ENCODE peak calls at places on chromosome 4, in ten cellular contexts. One of them, this sample, is unnamed.

GRCh38 chr4:143403551-143403816 is 66.8 kb downstream of the GAB1 start:
- DNase-seq in neural progenitor cell: no peak
- DNase-seq in iPS DF 6.9: no peak
- DNase-seq in right atrium auricular region: no peak
- DNase-seq in psoas muscle: no peak
- DNase-seq in right lobe of liver: no peak
- DNase-seq in HepG2: no peak
- DNase-seq in CD8-positive, alpha-beta memory T cell: no peak
- DNase-seq in fibroblast of lung: no peak
- DNase-seq in left lung: no peak
- DNase-seq in this sample: no peak

GRCh38 chr4:10761903-10762302 is 77.3 kb upstream of the CLNK start:
- DNase-seq in neural progenitor cell: no peak
- DNase-seq in iPS DF 6.9: no peak
- DNase-seq in right atrium auricular region: no peak
- DNase-seq in psoas muscle: no peak
- DNase-seq in right lobe of liver: no peak
- DNase-seq in HepG2: no peak
- DNase-seq in CD8-positive, alpha-beta memory T cell: no peak
- DNase-seq in fibroblast of lung: no peak
- DNase-seq in left lung: no peak
- DNase-seq in this sample: no peak

GRCh38 chr4:166198921-166199320 is 325.9 kb downstream of the TLL1 start:
- DNase-seq in neural progenitor cell: no peak
- DNase-seq in iPS DF 6.9: no peak
- DNase-seq in right atrium auricular region: no peak
- DNase-seq in psoas muscle: no peak
- DNase-seq in right lobe of liver: no peak
- DNase-seq in HepG2: no peak
- DNase-seq in CD8-positive, alpha-beta memory T cell: no peak
- DNase-seq in fibroblast of lung: no peak
- DNase-seq in left lung: no peak
- DNase-seq in this sample: no peak

GRCh38 chr4:102713096-102713495 is 47.7 kb downstream of the MANBA start:
- DNase-seq in neural progenitor cell: no peak
- DNase-seq in iPS DF 6.9: no peak
- DNase-seq in right atrium auricular region: no peak
- DNase-seq in psoas muscle: no peak
- DNase-seq in right lobe of liver: no peak
- DNase-seq in HepG2: peak; percentile 58
- DNase-seq in CD8-positive, alpha-beta memory T cell: no peak
- DNase-seq in fibroblast of lung: peak; percentile 33
- DNase-seq in left lung: no peak
- DNase-seq in this sample: no peak

GRCh38 chr4:151129801-151130200 is 30.4 kb downstream of the RPS3A start:
- DNase-seq in neural progenitor cell: peak; percentile 18
- DNase-seq in iPS DF 6.9: no peak
- DNase-seq in right atrium auricular region: no peak
- DNase-seq in psoas muscle: no peak
- DNase-seq in right lobe of liver: no peak
- DNase-seq in HepG2: no peak
- DNase-seq in CD8-positive, alpha-beta memory T cell: no peak
- DNase-seq in fibroblast of lung: no peak
- DNase-seq in left lung: no peak
- DNase-seq in this sample: no peak

GRCh38 chr4:138734746-138735145 is 280.8 kb upstream of the NOCT start:
- DNase-seq in neural progenitor cell: no peak
- DNase-seq in iPS DF 6.9: no peak
- DNase-seq in right atrium auricular region: no peak
- DNase-seq in psoas muscle: no peak
- DNase-seq in right lobe of liver: no peak
- DNase-seq in HepG2: no peak
- DNase-seq in CD8-positive, alpha-beta memory T cell: no peak
- DNase-seq in fibroblast of lung: peak; percentile 94
- DNase-seq in left lung: no peak
- DNase-seq in this sample: no peak

GRCh38 chr4:75251547-75251946 is 262.7 kb downstream of the RCHY1 start:
- DNase-seq in neural progenitor cell: no peak
- DNase-seq in iPS DF 6.9: no peak
- DNase-seq in right atrium auricular region: no peak
- DNase-seq in psoas muscle: no peak
- DNase-seq in right lobe of liver: no peak
- DNase-seq in HepG2: no peak
- DNase-seq in CD8-positive, alpha-beta memory T cell: no peak
- DNase-seq in fibroblast of lung: no peak
- DNase-seq in left lung: no peak
- DNase-seq in this sample: no peak

GRCh38 chr4:86247906-86248305 is 111.9 kb downstream of the MAPK10 start:
- DNase-seq in neural progenitor cell: no peak
- DNase-seq in iPS DF 6.9: no peak
- DNase-seq in right atrium auricular region: no peak
- DNase-seq in psoas muscle: no peak
- DNase-seq in right lobe of liver: no peak
- DNase-seq in HepG2: no peak
- DNase-seq in CD8-positive, alpha-beta memory T cell: no peak
- DNase-seq in fibroblast of lung: peak; percentile 40
- DNase-seq in left lung: no peak
- DNase-seq in this sample: no peak

GRCh38 chr4:61202638-61203495 is 2.7 kb downstream of the ADGRL3 start:
- DNase-seq in neural progenitor cell: peak; percentile 60
- DNase-seq in iPS DF 6.9: no peak
- DNase-seq in right atrium auricular region: no peak
- DNase-seq in psoas muscle: no peak
- DNase-seq in right lobe of liver: no peak
- DNase-seq in HepG2: no peak
- DNase-seq in CD8-positive, alpha-beta memory T cell: no peak
- DNase-seq in fibroblast of lung: peak; percentile 13
- DNase-seq in left lung: no peak
- DNase-seq in this sample: no peak

GRCh38 chr4:140750470-140750869 is 5.7 kb downstream of the TBC1D9 start:
- DNase-seq in neural progenitor cell: no peak
- DNase-seq in iPS DF 6.9: no peak
- DNase-seq in right atrium auricular region: no peak
- DNase-seq in psoas muscle: no peak
- DNase-seq in right lobe of liver: no peak
- DNase-seq in HepG2: no peak
- DNase-seq in CD8-positive, alpha-beta memory T cell: no peak
- DNase-seq in fibroblast of lung: no peak
- DNase-seq in left lung: no peak
- DNase-seq in this sample: no peak

DNA sequence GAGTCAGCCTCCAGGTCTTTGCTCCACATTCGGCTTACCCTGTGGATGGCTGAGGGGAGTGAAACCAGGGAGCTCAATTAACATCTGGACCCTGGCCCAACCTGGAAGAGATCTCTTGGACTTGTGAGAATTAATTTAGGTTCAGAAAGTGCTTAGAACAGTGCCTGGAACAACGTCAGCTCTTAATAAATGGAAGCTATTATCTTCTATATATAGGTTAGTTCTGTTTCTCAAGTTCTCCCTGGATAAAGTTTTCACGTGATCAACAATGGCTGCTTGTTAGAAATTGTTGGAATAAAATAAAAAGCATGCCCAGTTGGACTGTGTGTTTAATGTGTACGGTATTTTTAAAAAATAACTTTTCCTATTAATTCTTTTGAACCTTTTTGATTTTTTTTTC is 80.8 kb downstream of the TRIML1 start:
- DNase-seq in neural progenitor cell: no peak
- DNase-seq in iPS DF 6.9: no peak
- DNase-seq in right atrium auricular region: no peak
- DNase-seq in psoas muscle: no peak
- DNase-seq in right lobe of liver: no peak
- DNase-seq in HepG2: no peak
- DNase-seq in CD8-positive, alpha-beta memory T cell: no peak
- DNase-seq in fibroblast of lung: no peak
- DNase-seq in left lung: no peak
- DNase-seq in this sample: no peak
- H3K4me1 ChIP-seq in neural progenitor cell: no peaks in the 10 kb centered on the region
- H3K4me1 ChIP-seq in iPS DF 6.9: no peaks in the 10 kb centered on the region
- H3K4me1 ChIP-seq in right atrium auricular region: no peaks in the 10 kb centered on the region
- H3K4me1 ChIP-seq in psoas muscle: no peaks in the 10 kb centered on the region
- H3K4me1 ChIP-seq in right lobe of liver: no peaks in the 10 kb centered on the region
- H3K4me1 ChIP-seq in HepG2: peaks cover 6% of the 10 kb centered on the region
- H3K4me1 ChIP-seq in CD8-positive, alpha-beta memory T cell: no peaks in the 10 kb centered on the region
- H3K4me1 ChIP-seq in fibroblast of lung: no peaks in the 10 kb centered on the region
- H3K4me1 ChIP-seq in left lung: no peaks in the 10 kb centered on the region
- H3K4me1 ChIP-seq in this sample: no peaks in the 10 kb centered on the region

DNA sequence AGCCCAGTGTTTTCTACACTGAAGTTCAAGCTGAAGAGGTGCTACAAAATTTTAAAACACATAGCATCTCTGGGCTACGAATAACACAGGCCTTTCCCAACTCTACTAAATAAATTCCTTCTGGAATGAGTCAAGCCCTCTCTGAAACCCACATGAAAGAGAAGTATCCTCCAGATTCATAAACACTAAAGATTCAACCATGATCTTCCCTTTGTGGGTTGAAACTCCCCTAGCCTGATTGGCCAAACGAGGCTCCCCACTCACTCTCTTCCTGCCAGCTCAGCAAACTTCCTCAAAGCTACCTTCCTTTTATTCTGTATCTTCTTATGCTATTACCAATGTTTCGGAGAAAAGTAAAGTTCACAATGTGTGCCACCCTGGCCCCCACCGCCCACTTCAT is 95.4 kb downstream of the NKX6-1 start:
- DNase-seq in neural progenitor cell: no peak
- DNase-seq in iPS DF 6.9: no peak
- DNase-seq in right atrium auricular region: no peak
- DNase-seq in psoas muscle: no peak
- DNase-seq in right lobe of liver: no peak
- DNase-seq in HepG2: no peak
- DNase-seq in CD8-positive, alpha-beta memory T cell: no peak
- DNase-seq in fibroblast of lung: no peak
- DNase-seq in left lung: no peak
- DNase-seq in this sample: no peak
- H3K27ac ChIP-seq in neural progenitor cell: no peak overlapping the region
- H3K27ac ChIP-seq in iPS DF 6.9: no peak overlapping the region
- H3K27ac ChIP-seq in right atrium auricular region: no peak overlapping the region
- H3K27ac ChIP-seq in psoas muscle: no peak overlapping the region
- H3K27ac ChIP-seq in right lobe of liver: no peak overlapping the region
- H3K27ac ChIP-seq in HepG2: no peak overlapping the region
- H3K27ac ChIP-seq in CD8-positive, alpha-beta memory T cell: no peak overlapping the region
- H3K27ac ChIP-seq in fibroblast of lung: no peak overlapping the region
- H3K27ac ChIP-seq in left lung: no peak overlapping the region
- H3K27ac ChIP-seq in this sample: no peak overlapping the region

GRCh38 chr4:7723625-7724024 is 216.0 kb downstream of the AFAP1 start:
- DNase-seq in neural progenitor cell: no peak
- DNase-seq in iPS DF 6.9: no peak
- DNase-seq in right atrium auricular region: no peak
- DNase-seq in psoas muscle: no peak
- DNase-seq in right lobe of liver: no peak
- DNase-seq in HepG2: no peak
- DNase-seq in CD8-positive, alpha-beta memory T cell: no peak
- DNase-seq in fibroblast of lung: no peak
- DNase-seq in left lung: no peak
- DNase-seq in this sample: no peak

GRCh38 chr4:7726665-7727413 is 212.8 kb downstream of the AFAP1 start:
- DNase-seq in neural progenitor cell: no peak
- DNase-seq in iPS DF 6.9: no peak
- DNase-seq in right atrium auricular region: no peak
- DNase-seq in psoas muscle: peak; percentile 23
- DNase-seq in right lobe of liver: no peak
- DNase-seq in HepG2: no peak
- DNase-seq in CD8-positive, alpha-beta memory T cell: no peak
- DNase-seq in fibroblast of lung: no peak
- DNase-seq in left lung: no peak
- DNase-seq in this sample: no peak

GRCh38 chr4:7722716-7723115 is 216.9 kb downstream of the AFAP1 start:
- DNase-seq in neural progenitor cell: no peak
- DNase-seq in iPS DF 6.9: no peak
- DNase-seq in right atrium auricular region: no peak
- DNase-seq in psoas muscle: no peak
- DNase-seq in right lobe of liver: no peak
- DNase-seq in HepG2: no peak
- DNase-seq in CD8-positive, alpha-beta memory T cell: no peak
- DNase-seq in fibroblast of lung: no peak
- DNase-seq in left lung: no peak
- DNase-seq in this sample: no peak

GRCh38 chr4:7727727-7728126 is 211.9 kb downstream of the AFAP1 start:
- DNase-seq in neural progenitor cell: no peak
- DNase-seq in iPS DF 6.9: no peak
- DNase-seq in right atrium auricular region: no peak
- DNase-seq in psoas muscle: no peak
- DNase-seq in right lobe of liver: no peak
- DNase-seq in HepG2: no peak
- DNase-seq in CD8-positive, alpha-beta memory T cell: no peak
- DNase-seq in fibroblast of lung: peak; percentile 15
- DNase-seq in left lung: no peak
- DNase-seq in this sample: no peak

GRCh38 chr4:7725951-7726350 is 213.7 kb downstream of the AFAP1 start:
- DNase-seq in neural progenitor cell: no peak
- DNase-seq in iPS DF 6.9: no peak
- DNase-seq in right atrium auricular region: no peak
- DNase-seq in psoas muscle: no peak
- DNase-seq in right lobe of liver: no peak
- DNase-seq in HepG2: no peak
- DNase-seq in CD8-positive, alpha-beta memory T cell: no peak
- DNase-seq in fibroblast of lung: peak; percentile 10
- DNase-seq in left lung: no peak
- DNase-seq in this sample: peak; percentile 67
- H3K4me3 ChIP-seq in neural progenitor cell: no peak overlapping the region
- H3K4me3 ChIP-seq in iPS DF 6.9: no peak overlapping the region
- H3K4me3 ChIP-seq in right atrium auricular region: no peak overlapping the region
- H3K4me3 ChIP-seq in psoas muscle: no peak overlapping the region
- H3K4me3 ChIP-seq in right lobe of liver: no peak overlapping the region
- H3K4me3 ChIP-seq in HepG2: no peak overlapping the region
- H3K4me3 ChIP-seq in CD8-positive, alpha-beta memory T cell: no peak overlapping the region
- H3K4me3 ChIP-seq in fibroblast of lung: no peak overlapping the region
- H3K4me3 ChIP-seq in left lung: no peak overlapping the region
- H3K4me3 ChIP-seq in this sample: no peak overlapping the region

DNA sequence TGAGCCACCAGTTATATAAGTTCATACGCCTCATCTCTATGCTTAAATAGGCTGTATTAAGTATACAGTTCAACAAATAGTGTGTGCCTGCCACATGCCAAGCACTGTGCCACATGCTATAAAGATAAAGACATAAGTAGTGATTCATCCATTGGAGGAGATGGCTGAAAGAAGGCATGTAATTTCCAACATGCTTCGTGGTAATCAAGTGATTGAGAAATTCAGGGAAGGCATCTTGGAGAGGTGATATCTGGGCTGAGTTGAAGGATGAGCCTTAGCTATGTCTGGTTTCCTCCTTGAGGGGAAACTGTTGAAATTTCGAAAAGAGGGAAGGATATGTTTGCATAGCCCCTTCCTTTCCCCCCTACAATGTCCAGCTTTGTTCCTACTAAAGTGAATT is 96.5 kb downstream of the ARHGAP10 start:
- DNase-seq in neural progenitor cell: no peak
- DNase-seq in iPS DF 6.9: no peak
- DNase-seq in right atrium auricular region: no peak
- DNase-seq in psoas muscle: no peak
- DNase-seq in right lobe of liver: no peak
- DNase-seq in HepG2: no peak
- DNase-seq in CD8-positive, alpha-beta memory T cell: no peak
- DNase-seq in fibroblast of lung: peak; percentile 47
- DNase-seq in left lung: no peak
- DNase-seq in this sample: no peak
- H3K4me1 ChIP-seq in neural progenitor cell: peaks cover 29% of the 10 kb centered on the region
- H3K4me1 ChIP-seq in iPS DF 6.9: no peaks in the 10 kb centered on the region
- H3K4me1 ChIP-seq in right atrium auricular region: peaks cover 83% of the 10 kb centered on the region
- H3K4me1 ChIP-seq in psoas muscle: peaks cover 90% of the 10 kb centered on the region
- H3K4me1 ChIP-seq in right lobe of liver: no peaks in the 10 kb centered on the region
- H3K4me1 ChIP-seq in HepG2: no peaks in the 10 kb centered on the region
- H3K4me1 ChIP-seq in CD8-positive, alpha-beta memory T cell: no peaks in the 10 kb centered on the region
- H3K4me1 ChIP-seq in fibroblast of lung: peaks cover 17% of the 10 kb centered on the region
- H3K4me1 ChIP-seq in left lung: peaks cover 69% of the 10 kb centered on the region
- H3K4me1 ChIP-seq in this sample: peaks cover 20% of the 10 kb centered on the region

This sample was measured in pancreas.